ENCODE peak calls at places on chromosomes 4 and X, in five cellular contexts. K is AG10803, T is right lobe of liver, L is GM23248, V is cardiac fibroblast. F is an unnamed sample.

GRCh38 chr4:4950891-4951290 is 68.4 kb downstream of the CYTL1 start:
- DNase-seq in K (no peak), T (no peak), L (no peak), V (no peak), F (no peak)

GRCh38 chrX:155216940-155217450 is 735 bp downstream of the VBP1 start:
- DNase-seq in K (peak), T (no peak), L (peak), V (peak), F (no peak)

GRCh38 chr4:110518889-110519490 is 43.0 kb downstream of the ENPEP start:
- DNase-seq in K (peak), T (no peak), L (peak), V (peak), F (no peak)

GRCh38 chr4:76699911-76700310 is 198.0 kb downstream of the SOWAHB start:
- DNase-seq in K (no peak), T (no peak), L (no peak), V (peak), F (no peak)

GRCh38 chrX:144219035-144219434 is 335.2 kb downstream of the UBE2NL start:
- DNase-seq in K (peak), T (peak), L (peak), V (no peak), F (no peak)

GRCh38 chr4:26621366-26621765 is 37.5 kb downstream of the TBC1D19 start:
- DNase-seq in K (no peak), T (no peak), L (no peak), V (no peak), F (no peak)

GRCh38 chr4:188691811-188692210 is 552.6 kb downstream of the TRIML1 start:
- DNase-seq in K (no peak), T (no peak), L (peak), V (no peak), F (peak)

GRCh38 chr4:1347410-1347864 is 429 bp downstream of the UVSSA start:
- DNase-seq in K (peak), T (peak), L (peak), V (peak), F (peak)

GRCh38 chr4:87901426-87901825 is 68.7 kb downstream of the MEPE start:
- DNase-seq in K (peak), T (no peak), L (peak), V (peak), F (no peak)

GRCh38 chr4:139315221-139315675 is 13.0 kb upstream of the NDUFC1 start:
- DNase-seq in K (no peak), T (no peak), L (no peak), V (no peak), F (no peak)

GRCh38 chrX:68846536-68846935 is 17.7 kb downstream of the EFNB1 start:
- DNase-seq in K (no peak), T (no peak), L (no peak), V (no peak), F (no peak)

GRCh38 chrX:10327651-10328050 is 170.9 kb downstream of the CLCN4 start:
- DNase-seq in K (no peak), T (no peak), L (no peak), V (no peak), F (no peak)

GRCh38 chrX:40415675-40416074 is 165.1 kb upstream of the ATP6AP2 start:
- DNase-seq in K (no peak), T (no peak), L (no peak), V (no peak), F (no peak)

GRCh38 chr4:54004463-54004862 is 59.9 kb downstream of the CHIC2 start:
- DNase-seq in K (no peak), T (no peak), L (peak), V (no peak), F (no peak)

GRCh38 chr4:5462254-5462835 is 246.0 kb downstream of the EVC2 start:
- DNase-seq in K (no peak), T (no peak), L (no peak), V (no peak), F (no peak)

GRCh38 chr4:183607894-183608293 is 51.1 kb downstream of the RWDD4 start:
- DNase-seq in K (no peak), T (no peak), L (no peak), V (no peak), F (no peak)

GRCh38 chrX:72021975-72022374 is 109.7 kb downstream of the RTL5 start:
- DNase-seq in K (no peak), T (no peak), L (peak), V (no peak), F (no peak)

GRCh38 chr4:40908702-40909362 is 159.1 kb downstream of the NSUN7 start:
- DNase-seq in K (peak), T (peak), L (peak), V (peak), F (peak)

GRCh38 chrX:147602297-147602696 is 309.4 kb upstream of the FMR1 start:
- DNase-seq in K (no peak), T (no peak), L (peak), V (no peak), F (no peak)

GRCh38 chr4:150268444-150268843 is 190.2 kb downstream of the DCLK2 start:
- DNase-seq in K (no peak), T (no peak), L (no peak), V (peak), F (no peak)

GRCh38 chr4:11566440-11567022 is 137.8 kb upstream of the HS3ST1 start:
- DNase-seq in K (no peak), T (no peak), L (no peak), V (peak), F (peak)

DNA sequence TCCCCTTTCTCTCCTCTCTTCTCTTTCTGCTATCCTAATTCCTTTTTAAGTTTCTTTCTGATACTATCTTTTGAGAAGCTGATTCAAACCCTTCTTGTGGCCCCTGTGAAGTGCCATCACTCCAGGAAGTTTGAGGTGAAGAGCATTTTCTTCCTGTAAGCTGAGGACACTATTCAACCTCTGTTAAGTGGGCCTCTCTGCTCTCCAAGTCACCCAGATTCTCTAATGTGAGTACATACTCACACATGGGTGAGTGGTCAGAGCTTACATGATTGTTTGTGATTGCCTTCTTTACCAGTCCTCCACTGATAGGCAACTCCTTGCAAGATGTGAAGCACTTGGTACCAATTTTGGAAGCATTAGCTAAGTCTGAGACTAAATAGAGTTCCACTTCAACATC is 18.4 kb upstream of the SMIM10L2A start:
- DNase-seq in K (no peak), T (no peak), L (no peak), V (no peak), F (no peak)
- H3K4me3 ChIP-seq in K (no peak), T (no peak), L (no peak), V (no peak), F (no peak)

GRCh38 chr4:17492058-17492741 is 19.7 kb downstream of the QDPR start:
- DNase-seq in K (peak), T (no peak), L (no peak), V (no peak), F (no peak)

GRCh38 chr4:17491196-17491595 is 20.7 kb downstream of the QDPR start:
- DNase-seq in K (no peak), T (no peak), L (no peak), V (no peak), F (no peak)

GRCh38 chr4:17493629-17494028 is 18.3 kb downstream of the QDPR start:
- DNase-seq in K (no peak), T (no peak), L (no peak), V (no peak), F (no peak)

GRCh38 chr4:17494258-17494657 is 17.6 kb downstream of the QDPR start:
- DNase-seq in K (peak), T (no peak), L (peak), V (peak), F (no peak)

GRCh38 chr4:17492876-17493275 is 19.0 kb downstream of the QDPR start:
- DNase-seq in K (no peak), T (no peak), L (no peak), V (no peak), F (no peak)
- H3K4me3 ChIP-seq in K (no peak), T (no peak), L (no peak), V (no peak), F (no peak)

GRCh38 chr4:118351851-118352827 is 664 bp downstream of the PRSS12 start:
- DNase-seq in K (no peak), T (peak), L (peak), V (no peak), F (no peak)

GRCh38 chr4:118352843-118353373 is at the start of gene PRSS12:
- DNase-seq in K (peak), T (peak), L (peak), V (peak), F (peak)

GRCh38 chr4:118350961-118351360 is 1.8 kb downstream of the PRSS12 start:
- DNase-seq in K (no peak), T (no peak), L (no peak), V (no peak), F (no peak)

GRCh38 chr4:118354913-118355312 is 2.1 kb upstream of the PRSS12 start:
- DNase-seq in K (no peak), T (no peak), L (no peak), V (no peak), F (no peak)

DNA sequence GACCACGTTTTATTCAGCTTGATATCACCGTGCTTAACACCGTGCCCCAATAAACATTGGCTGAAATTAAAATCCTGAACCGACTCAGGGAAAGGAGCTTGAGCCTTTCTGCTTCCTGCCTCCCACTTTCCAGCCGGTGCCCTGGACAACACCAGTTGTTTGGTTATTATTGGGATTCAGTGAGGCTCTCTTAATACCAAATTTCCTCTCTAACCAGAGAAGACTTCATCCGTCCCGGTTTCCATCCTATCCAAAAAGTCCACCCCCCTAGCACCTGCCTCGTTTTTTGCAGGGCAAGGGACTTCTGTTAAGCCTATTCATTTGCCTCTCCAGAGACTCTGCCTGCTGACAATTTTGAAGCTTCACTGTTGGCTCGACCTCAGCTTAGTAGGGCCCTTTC is 649 bp upstream of the PRSS12 start:
- DNase-seq in K (no peak), T (no peak), L (peak), V (no peak), F (no peak)
- H3K4me3 ChIP-seq in K (peak), T (peak), L (peak), V (peak), F (peak)

DNA sequence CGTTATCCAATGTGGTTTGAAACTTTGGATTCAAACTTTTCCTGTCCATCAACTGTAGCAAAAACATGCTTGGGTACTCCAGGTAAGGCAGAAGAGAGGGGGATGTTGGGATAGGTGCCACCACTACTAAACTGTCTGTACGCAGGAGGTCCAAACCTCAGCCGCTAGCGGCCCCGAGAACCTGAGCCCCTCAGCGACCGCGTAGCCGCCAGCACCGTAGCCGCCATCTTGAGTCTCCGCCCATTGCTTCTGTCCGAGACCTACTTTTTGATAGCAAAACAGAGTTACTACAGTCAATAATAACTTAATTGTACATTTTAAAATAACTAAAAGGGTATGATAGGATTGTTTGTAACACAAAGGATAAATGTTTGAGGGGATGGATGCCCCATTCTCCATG is 119.9 kb upstream of the GRID2 start:
- DNase-seq in K (no peak), T (no peak), L (no peak), V (no peak), F (no peak)
- H3K4me3 ChIP-seq in K (no peak), T (no peak), L (no peak), V (no peak), F (no peak)

GRCh38 chrX:107718156-107718621 is 57.4 kb downstream of the TSC22D3 start:
- DNase-seq in K (peak), T (peak), L (peak), V (peak), F (peak)
- H3K4me3 ChIP-seq in K (no peak), T (no peak), L (no peak), V (no peak), F (no peak)